ENCODE peak calls at places on chromosome 2, in five cellular contexts. H is H1, R is GM12878, F is HepG2, J is K562. N is an unnamed sample.

GRCh38 chr2:46943881-46944798 is 28.5 kb upstream of the MCFD2 start:
- DNase-seq in R (peak), H (no peak), J (no peak), F (no peak), N (no peak)

GRCh38 chr2:152743004-152743403 is 24.6 kb downstream of the ARL6IP6 start:
- DNase-seq in R (no peak), F (peak), H (no peak), J (peak), N (no peak)

GRCh38 chr2:189763908-189764661 is 1.5 kb upstream of the OSGEPL1 start:
- DNase-seq in F (peak), H (no peak), R (no peak), J (no peak), N (no peak)

GRCh38 chr2:186349508-186349907 is 136.6 kb upstream of the ZC3H15 start:
- DNase-seq in H (no peak), F (no peak), J (no peak), R (no peak), N (no peak)

GRCh38 chr2:201448701-201449100 is 2.6 kb downstream of the TRAK2 start:
- DNase-seq in H (no peak), J (no peak), R (no peak), F (no peak), N (no peak)

GRCh38 chr2:45771251-45771650 is 119.8 kb downstream of the PRKCE start:
- DNase-seq in H (no peak), F (no peak), J (no peak), R (no peak), N (peak)

GRCh38 chr2:28601612-28602011 is 105.8 kb downstream of the PLB1 start:
- DNase-seq in H (no peak), R (no peak), F (no peak), J (no peak), N (no peak)

GRCh38 chr2:17476820-17477219 is 41.4 kb downstream of the RAD51AP2 start:
- DNase-seq in H (no peak), F (no peak), J (no peak), R (no peak), N (no peak)

GRCh38 chr2:45170976-45171514 is 161.8 kb upstream of the SIX2 start:
- DNase-seq in H (no peak), F (no peak), J (no peak), R (no peak), N (no peak)

GRCh38 chr2:33529771-33530481 is 53.5 kb downstream of the RASGRP3 start:
- DNase-seq in F (no peak), R (peak), J (peak), H (no peak), N (no peak)

GRCh38 chr2:44638649-44639048 is 276.9 kb downstream of the CAMKMT start:
- DNase-seq in F (no peak), J (no peak), R (no peak), H (no peak), N (no peak)

GRCh38 chr2:119574864-119575263 is 30.6 kb downstream of the CFAP221 start:
- DNase-seq in R (no peak), H (no peak), J (no peak), F (no peak), N (no peak)

GRCh38 chr2:73827018-73827417 is 1.7 kb upstream of the STAMBP start:
- DNase-seq in H (no peak), J (no peak), F (no peak), R (no peak), N (no peak)

GRCh38 chr2:238286551-238286950 is 1.9 kb downstream of the PER2 start:
- DNase-seq in J (no peak), R (no peak), H (no peak), F (peak), N (no peak)

GRCh38 chr2:133249362-133249761 is 318.9 kb downstream of the NCKAP5 start:
- DNase-seq in J (no peak), F (no peak), H (no peak), R (no peak), N (no peak)

GRCh38 chr2:165219491-165219890 is 15.6 kb upstream of the SCN3A start:
- DNase-seq in H (no peak), F (no peak), R (no peak), J (no peak), N (no peak)

GRCh38 chr2:105515581-105516415 is 116.9 kb upstream of the FHL2 start:
- DNase-seq in R (no peak), J (no peak), H (no peak), F (no peak), N (no peak)

GRCh38 chr2:226440119-226440917 is 359.3 kb downstream of the IRS1 start:
- DNase-seq in F (peak), R (no peak), J (no peak), H (no peak), N (no peak)

GRCh38 chr2:66305714-66306113 is 129.2 kb upstream of the MEIS1 start:
- DNase-seq in H (no peak), F (no peak), R (no peak), J (no peak), N (no peak)

GRCh38 chr2:234840336-234840735 is 111.5 kb upstream of the SH3BP4 start:
- DNase-seq in R (no peak), J (no peak), F (peak), H (no peak), N (peak)

GRCh38 chr2:239096676-239097427 is 249.0 kb downstream of the TWIST2 start:
- DNase-seq in F (no peak), H (no peak), R (no peak), J (no peak), N (no peak)

GRCh38 chr2:99940963-99941362 is 201.4 kb downstream of the AFF3 start:
- DNase-seq in H (no peak), F (no peak), J (no peak), R (no peak), N (no peak)

GRCh38 chr2:73896362-73897239 is 3.8 kb downstream of the ACTG2 start:
- DNase-seq in J (no peak), R (peak), F (no peak), H (no peak), N (no peak)

GRCh38 chr2:133566967-133567645 is 1.2 kb downstream of the NCKAP5 start:
- DNase-seq in R (no peak), H (no peak), F (no peak), J (no peak), N (no peak)

GRCh38 chr2:70381821-70382220 is 80.0 kb upstream of the FAM136A start:
- DNase-seq in R (no peak), F (no peak), H (no peak), J (no peak), N (no peak)

GRCh38 chr2:166960702-166961101 is 72.4 kb downstream of the XIRP2 start:
- DNase-seq in R (no peak), F (no peak), H (no peak), J (no peak), N (no peak)

GRCh38 chr2:207951734-207952480 is 73.4 kb downstream of the PLEKHM3 start:
- DNase-seq in F (no peak), H (no peak), J (no peak), R (no peak), N (no peak)

GRCh38 chr2:96470636-96471035 is 34.5 kb downstream of the NEURL3 start:
- DNase-seq in H (peak), R (no peak), F (no peak), J (peak), N (peak)

GRCh38 chr2:113240915-113241911 is 37.5 kb downstream of the PAX8 start:
- DNase-seq in F (peak), R (no peak), J (peak), H (no peak), N (no peak)

GRCh38 chr2:65562890-65563289 is 130.5 kb upstream of the SPRED2 start:
- DNase-seq in R (no peak), F (no peak), H (no peak), J (no peak), N (no peak)

GRCh38 chr2:45626387-45627010 is 15.4 kb upstream of the SRBD1 start:
- DNase-seq in F (no peak), R (no peak), H (no peak), J (no peak), N (no peak)

GRCh38 chr2:86074811-86075210 is 30.9 kb downstream of the POLR1A start:
- DNase-seq in J (no peak), H (no peak), R (no peak), F (no peak), N (no peak)

GRCh38 chr2:232384466-232384865 is 5.9 kb downstream of the ALPP start:
- DNase-seq in R (no peak), H (no peak), F (no peak), J (no peak), N (no peak)

GRCh38 chr2:232386490-232386739 is 7.9 kb downstream of the ALPP start:
- DNase-seq in H (no peak), J (no peak), R (no peak), F (no peak), N (peak)

GRCh38 chr2:232386740-232387450 is 8.3 kb downstream of the ALPP start:
- DNase-seq in F (no peak), R (no peak), J (no peak), H (peak), N (peak)

GRCh38 chr2:232387451-232388171 is 9.1 kb downstream of the ALPP start:
- DNase-seq in J (no peak), R (no peak), F (no peak), H (peak), N (peak)

DNA sequence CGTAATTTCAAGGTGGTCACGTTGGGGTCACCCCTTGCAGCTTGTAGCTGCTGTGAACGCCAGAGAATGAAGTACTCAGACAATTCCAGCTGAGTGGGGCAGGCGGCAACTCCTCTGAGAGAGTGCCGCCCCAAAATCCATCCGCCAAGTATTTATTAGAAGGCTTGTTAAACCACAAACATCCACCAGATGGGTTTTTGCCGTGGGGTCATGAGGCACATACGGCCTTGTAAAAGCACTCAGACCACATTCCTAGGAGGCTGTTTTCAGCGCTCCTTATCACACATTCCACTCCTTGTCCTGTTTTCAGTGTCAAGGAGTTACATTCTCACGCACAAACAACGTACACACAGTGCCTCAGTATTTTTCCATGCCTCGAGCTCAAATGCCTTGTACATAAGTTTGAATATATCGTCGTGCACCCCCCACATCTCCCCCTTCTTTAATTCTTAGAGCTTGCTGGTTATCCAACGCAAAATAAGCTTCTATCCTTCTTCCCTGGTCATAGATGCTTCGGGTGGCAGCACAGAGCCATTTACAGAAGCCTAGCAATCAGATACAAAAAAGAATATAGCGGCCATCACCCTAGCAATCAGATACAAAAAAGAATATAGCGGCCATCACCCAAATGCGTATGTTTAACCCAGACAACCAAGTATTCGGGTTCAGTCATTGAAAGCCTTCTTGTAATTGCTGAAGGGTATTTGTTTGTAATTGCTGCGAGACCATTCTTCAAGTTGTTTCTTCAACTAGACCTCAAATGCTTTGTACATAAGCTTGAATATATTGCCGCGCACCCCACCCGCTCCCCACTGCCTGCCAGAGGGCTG is 7.3 kb downstream of the ALPP start:
- DNase-seq in J (no peak), F (no peak), H (no peak), R (no peak), N (no peak)
- TF ChIP-seq USF2 in J (no peak), F (no peak), H (no peak), R (no peak), N (no peak)

DNA sequence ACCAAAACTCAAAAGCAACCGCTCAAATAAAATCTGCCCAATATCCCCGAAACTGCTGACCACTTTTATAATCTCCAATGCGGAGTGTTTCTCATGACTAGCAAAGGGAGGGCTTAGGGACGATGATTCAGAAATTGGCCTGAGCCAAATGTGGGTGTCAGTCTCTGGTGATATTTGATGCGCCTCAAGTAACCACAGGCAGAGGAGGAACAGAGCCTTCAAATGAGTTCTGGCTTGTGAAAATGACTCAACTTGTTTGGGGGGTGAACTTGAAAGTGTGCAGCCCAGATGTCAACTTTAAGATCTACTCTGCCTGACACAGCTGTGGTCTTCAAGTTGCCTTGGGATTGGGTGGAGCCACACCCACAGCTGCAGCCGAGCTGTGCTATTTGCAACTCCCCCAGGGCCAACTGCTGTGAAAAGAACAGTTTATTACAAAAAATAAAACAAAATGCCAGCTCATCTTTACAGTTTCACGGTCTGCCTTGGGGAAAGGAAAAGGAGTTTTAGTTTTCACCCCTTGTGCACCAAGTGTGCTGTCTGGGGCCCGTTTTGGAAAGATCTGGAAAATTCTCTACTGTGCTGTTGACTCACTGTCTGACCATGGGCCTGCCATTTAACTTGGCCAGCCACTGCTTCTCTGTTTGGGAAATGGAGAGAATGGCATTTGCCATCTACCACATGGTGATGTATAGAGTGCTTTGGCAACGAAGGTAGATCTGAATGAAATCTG is 222.1 kb downstream of the MTX2 start:
- DNase-seq in H (no peak), R (peak), F (no peak), J (peak), N (no peak)
- TF ChIP-seq SP1 in H (no peak), R (no peak), F (no peak), J (peak), N (no peak)

DNA sequence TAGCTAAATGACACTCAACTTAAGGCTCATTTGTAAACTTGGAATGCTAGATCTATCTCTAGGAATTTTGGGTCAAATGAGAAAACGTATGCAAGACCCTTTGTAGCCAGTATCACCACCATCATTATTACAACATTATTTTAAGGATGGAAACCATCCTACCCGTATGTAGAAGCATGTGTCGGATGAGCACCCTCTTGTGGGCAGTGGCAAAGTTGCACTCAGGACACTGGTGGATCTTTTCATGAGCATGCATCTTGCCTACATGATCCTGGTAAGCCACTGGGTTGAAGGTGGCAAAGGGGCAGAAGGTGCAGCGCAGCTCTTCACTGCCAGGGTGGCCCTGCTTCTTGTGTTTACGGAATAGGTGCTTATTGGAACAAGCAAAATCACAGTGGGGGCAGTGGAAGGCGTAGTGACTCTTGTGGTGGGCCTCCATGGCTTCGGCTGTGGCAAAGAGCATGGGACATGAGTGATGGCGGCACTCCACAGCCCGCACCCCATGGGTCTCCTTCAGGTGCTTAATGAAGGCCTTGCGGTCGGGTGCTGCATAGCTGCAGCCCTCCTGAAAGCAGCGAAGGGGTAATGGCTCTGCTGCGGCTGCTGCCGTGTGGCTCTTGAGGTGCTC is 10.8 kb downstream of the ZNF142 start:
- DNase-seq in R (no peak), J (peak), H (peak), F (peak), N (peak)
- TF ChIP-seq USF2 in R (no peak), J (no peak), H (no peak), F (no peak), N (no peak)

GRCh38 chr2:145692971-145693478 is 1173.1 kb upstream of the ZEB2 start:
- DNase-seq in H (no peak), J (peak), F (peak), R (peak), N (no peak)
- TF ChIP-seq SP1 in H (no peak), J (no peak), F (no peak), R (no peak), N (no peak)

N was measured in WTC11.